ENCODE peak calls at places on chromosomes 1 and 21, in five cellular contexts. Z is BJ, X is GM12865, O is SHP77 treated with DMSO at 0.1 percent for 48 hours, V is Ammon's horn. K is an unnamed sample.

GRCh38 chr1:29113407-29114117 is 10.1 kb downstream of the TMEM200B start:
- DNase-seq in Z (no peak), X (no peak), O (no peak), V (no peak), K (no peak)

GRCh38 chr1:165324050-165324449 is 32.5 kb downstream of the LMX1A start:
- DNase-seq in O (no peak), Z (no peak), X (no peak), V (no peak), K (no peak)

GRCh38 chr1:149844096-149844495 is 55.3 kb upstream of the BOLA1 start:
- DNase-seq in O (no peak), X (peak; percentile 54), Z (no peak), V (peak; percentile 1), K (peak; percentile 24)

GRCh38 chr1:206714331-206715058 is 29.8 kb downstream of the MAPKAPK2 start:
- DNase-seq in X (no peak), V (no peak), Z (peak; percentile 69), O (no peak), K (no peak)

GRCh38 chr1:38270241-38270871 is 223.8 kb upstream of the POU3F1 start:
- DNase-seq in O (no peak), Z (no peak), X (no peak), V (no peak), K (no peak)

GRCh38 chr21:39850333-39850732 is 16.9 kb upstream of the PCP4 start:
- DNase-seq in V (no peak), Z (no peak), O (no peak), X (no peak), K (no peak)

GRCh38 chr1:183218981-183219621 is 33.0 kb downstream of the LAMC2 start:
- DNase-seq in O (no peak), Z (no peak), X (peak; percentile 75), V (no peak), K (no peak)

GRCh38 chr1:39317910-39318633 is 113.6 kb downstream of the MACF1 start:
- DNase-seq in Z (no peak), X (no peak), V (no peak), O (no peak), K (no peak)

GRCh38 chr21:36976882-36977651 is 10.6 kb upstream of the HLCS start:
- DNase-seq in X (peak; percentile 83), Z (peak; percentile 46), O (peak; percentile 87), V (peak; percentile 27), K (peak; percentile 38)

GRCh38 chr1:54323324-54323739 is 82.9 kb downstream of the SSBP3 start:
- DNase-seq in Z (no peak), O (no peak), V (no peak), X (no peak), K (no peak)

GRCh38 chr1:59878370-59878769 is 48.2 kb downstream of the CYP2J2 start:
- DNase-seq in X (no peak), O (no peak), V (no peak), Z (no peak), K (no peak)

GRCh38 chr1:108569097-108569728 is 9.3 kb downstream of the EEIG2 start:
- DNase-seq in X (no peak), V (no peak), O (no peak), Z (no peak), K (no peak)

GRCh38 chr1:16094453-16095158 is 21.2 kb upstream of the FAM131C start:
- DNase-seq in Z (no peak), V (no peak), O (no peak), X (no peak), K (no peak)

GRCh38 chr1:25134801-25135585 is 97.3 kb downstream of the SYF2 start:
- DNase-seq in V (no peak), Z (no peak), O (no peak), X (no peak), K (no peak)

GRCh38 chr1:168531605-168532345 is 12.0 kb downstream of the XCL2 start:
- DNase-seq in O (no peak), Z (no peak), V (no peak), X (no peak), K (no peak)

GRCh38 chr1:97050501-97050900 is 328.9 kb downstream of the PTBP2 start:
- DNase-seq in X (peak; percentile 33), Z (no peak), O (no peak), V (peak; percentile 11), K (no peak)

GRCh38 chr1:228405200-228405978 is 1.2 kb downstream of the TRIM11 start:
- DNase-seq in V (no peak), O (no peak), X (no peak), Z (no peak), K (no peak)

GRCh38 chr21:45386728-45387371 is 18.1 kb upstream of the COL18A1 start:
- DNase-seq in Z (peak; percentile 88), V (no peak), O (no peak), X (peak; percentile 32), K (no peak)

GRCh38 chr21:42426424-42426823 is 22.7 kb downstream of the UBASH3A start:
- DNase-seq in Z (no peak), V (no peak), O (no peak), X (peak; percentile 83), K (no peak)

K was measured in T-helper 2 cell treated with Interferon-gamma antibody and Interleukin-4, amounts not matched to agents 5 μg/mL and 100 μg/mL, for 36 hours.